ENCODE peak calls at places on chromosomes 7 and 10, in six cellular contexts. B is effector memory CD4-positive, alpha-beta T cell; R is tibial artery; O is IMR-90; E is SJSA1; M is lung. T is an unnamed sample.

GRCh38 chr7:23298141-23298851 is 843 bp upstream of the MALSU1 start:
- DNase-seq in B (no peak), R (no peak), O (peak), E (peak), M (peak), T (no peak)

GRCh38 chr7:111678986-111679385 is 116.7 kb upstream of the IMMP2L start:
- DNase-seq in B (no peak), R (no peak), O (no peak), E (no peak), M (no peak), T (no peak)

GRCh38 chr10:58189269-58189668 is 78.4 kb downstream of the IPMK start:
- DNase-seq in B (no peak), R (no peak), O (peak), E (no peak), M (no peak), T (no peak)

GRCh38 chr7:36175872-36176271 is 22.8 kb downstream of the EEPD1 start:
- DNase-seq in B (no peak), R (peak), O (no peak), E (no peak), M (peak), T (peak)

GRCh38 chr7:1910081-1910685 is 240.1 kb downstream of the ELFN1 start:
- DNase-seq in B (no peak), R (no peak), O (no peak), E (no peak), M (no peak), T (no peak)

GRCh38 chr10:26215923-26216576 is 524 bp upstream of the GAD2 start:
- DNase-seq in B (no peak), R (no peak), O (no peak), E (peak), M (no peak), T (no peak)

GRCh38 chr7:26583094-26583493 is 281.3 kb downstream of the SKAP2 start:
- DNase-seq in B (no peak), R (no peak), O (no peak), E (no peak), M (no peak), T (no peak)

GRCh38 chr10:22429981-22430421 is 84.7 kb downstream of the SPAG6 start:
- DNase-seq in B (no peak), R (no peak), O (no peak), E (no peak), M (no peak), T (no peak)

GRCh38 chr7:75617634-75618234 is 121.0 kb downstream of the HIP1 start:
- DNase-seq in B (peak), R (peak), O (no peak), E (no peak), M (peak), T (peak)

GRCh38 chr10:98295907-98296306 is 27.9 kb upstream of the LOXL4 start:
- DNase-seq in B (no peak), R (no peak), O (peak), E (no peak), M (no peak), T (no peak)

GRCh38 chr7:115300228-115300870 is 378.5 kb downstream of the MDFIC start:
- DNase-seq in B (no peak), R (no peak), O (peak), E (peak), M (no peak), T (no peak)

GRCh38 chr10:24207781-24208611 is 942 bp upstream of the KIAA1217 start:
- DNase-seq in B (no peak), R (no peak), O (no peak), E (peak), M (peak), T (no peak)

GRCh38 chr10:97175586-97175985 is 10.2 kb downstream of the SLIT1 start:
- DNase-seq in B (no peak), R (peak), O (no peak), E (no peak), M (no peak), T (no peak)

GRCh38 chr7:128755816-128756476 is 16.8 kb downstream of the CALU start:
- DNase-seq in B (no peak), R (peak), O (peak), E (no peak), M (no peak), T (no peak)

GRCh38 chr10:129410688-129411087 is 56.4 kb upstream of the MGMT start:
- DNase-seq in B (no peak), R (no peak), O (no peak), E (no peak), M (no peak), T (no peak)

GRCh38 chr10:34190594-34190993 is 624.5 kb downstream of the PARD3 start:
- DNase-seq in B (no peak), R (no peak), O (no peak), E (no peak), M (no peak), T (no peak)

GRCh38 chr10:97596101-97597055 is 6.9 kb downstream of the C10orf62 start:
- DNase-seq in B (no peak), R (peak), O (peak), E (peak), M (peak), T (no peak)

GRCh38 chr7:131108212-131108980 is 219.3 kb upstream of the MKLN1 start:
- DNase-seq in B (peak), R (no peak), O (peak), E (no peak), M (no peak), T (no peak)

GRCh38 chr10:114779803-114780609 is 41.6 kb upstream of the FHIP2A start:
- DNase-seq in B (no peak), R (no peak), O (peak), E (peak), M (no peak), T (no peak)

GRCh38 chr10:51074238-51075028 is at the start of gene PRKG1:
- DNase-seq in B (no peak), R (peak), O (peak), E (peak), M (peak), T (peak)

GRCh38 chr10:3048114-3049019 is 19.0 kb upstream of the PFKP start:
- DNase-seq in B (no peak), R (peak), O (peak), E (peak), M (no peak), T (no peak)

GRCh38 chr7:128063025-128063560 is 31.9 kb upstream of the LRRC4 start:
- DNase-seq in B (no peak), R (no peak), O (peak), E (no peak), M (no peak), T (no peak)

GRCh38 chr10:83273035-83273434 is 866.3 kb upstream of the GHITM start:
- DNase-seq in B (no peak), R (no peak), O (no peak), E (no peak), M (no peak), T (no peak)

GRCh38 chr10:6204063-6204340 is 1.3 kb downstream of the PFKFB3 start:
- DNase-seq in B (peak), R (peak), O (no peak), E (peak), M (peak), T (peak)

GRCh38 chr10:125007436-125007835 is 65.5 kb downstream of the ZRANB1 start:
- DNase-seq in B (no peak), R (no peak), O (no peak), E (no peak), M (no peak), T (no peak)
- H3K27ac ChIP-seq in B (no peak), R (peak), O (no peak), E (no peak), M (no peak), T (peak)

GRCh38 chr7:81629702-81630101 is 140.1 kb downstream of the HGF start:
- DNase-seq in B (no peak), R (no peak), O (no peak), E (no peak), M (no peak), T (no peak)

GRCh38 chr7:81637527-81637926 is 132.3 kb downstream of the HGF start:
- DNase-seq in B (no peak), R (no peak), O (no peak), E (no peak), M (no peak), T (no peak)

GRCh38 chr7:81630600-81630999 is 139.2 kb downstream of the HGF start:
- DNase-seq in B (no peak), R (no peak), O (no peak), E (no peak), M (no peak), T (no peak)

GRCh38 chr7:81627565-81628287 is 142.1 kb downstream of the HGF start:
- DNase-seq in B (no peak), R (no peak), O (peak), E (no peak), M (no peak), T (no peak)

GRCh38 chr7:81632418-81632817 is 137.4 kb downstream of the HGF start:
- DNase-seq in B (no peak), R (no peak), O (peak), E (no peak), M (no peak), T (no peak)
- H3K27ac ChIP-seq in B (no peak), R (no peak), O (no peak), E (no peak), M (no peak), T (no peak)

GRCh38 chr10:71887767-71888166 is 36.7 kb upstream of the PSAP start:
- DNase-seq in B (no peak), R (no peak), O (no peak), E (no peak), M (no peak), T (no peak)
- H3K27ac ChIP-seq in B (no peak), R (peak), O (no peak), E (no peak), M (peak), T (peak)

GRCh38 chr10:36344240-36344639 is 702.1 kb upstream of the FZD8 start:
- DNase-seq in B (no peak), R (no peak), O (peak), E (peak), M (no peak), T (no peak)
- H3K27ac ChIP-seq in B (no peak), R (peak), O (no peak), E (no peak), M (no peak), T (no peak)

DNA sequence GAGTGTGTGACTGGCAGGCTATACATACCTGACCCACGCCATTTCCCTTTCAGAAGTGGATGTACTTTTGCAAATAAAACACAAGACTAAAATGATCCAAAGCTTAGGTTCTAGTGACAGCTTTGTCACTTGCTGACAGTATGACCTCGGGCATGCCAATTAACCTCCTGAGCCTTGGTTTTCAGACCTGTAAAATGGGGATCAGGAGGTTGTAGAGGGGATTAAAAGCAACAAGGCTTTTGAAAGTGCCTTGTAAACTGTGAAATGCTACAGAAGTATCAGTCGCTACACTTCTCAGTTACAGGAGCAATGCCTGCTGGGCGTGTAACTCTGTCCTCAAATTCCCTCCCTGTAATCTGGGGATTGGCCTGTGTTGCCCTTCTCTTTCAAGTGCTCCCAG is 8.7 kb upstream of the GRB10 start:
- DNase-seq in B (no peak), R (no peak), O (no peak), E (no peak), M (no peak), T (no peak)
- H3K27ac ChIP-seq in B (no peak), R (peak), O (peak), E (no peak), M (no peak), T (no peak)

DNA sequence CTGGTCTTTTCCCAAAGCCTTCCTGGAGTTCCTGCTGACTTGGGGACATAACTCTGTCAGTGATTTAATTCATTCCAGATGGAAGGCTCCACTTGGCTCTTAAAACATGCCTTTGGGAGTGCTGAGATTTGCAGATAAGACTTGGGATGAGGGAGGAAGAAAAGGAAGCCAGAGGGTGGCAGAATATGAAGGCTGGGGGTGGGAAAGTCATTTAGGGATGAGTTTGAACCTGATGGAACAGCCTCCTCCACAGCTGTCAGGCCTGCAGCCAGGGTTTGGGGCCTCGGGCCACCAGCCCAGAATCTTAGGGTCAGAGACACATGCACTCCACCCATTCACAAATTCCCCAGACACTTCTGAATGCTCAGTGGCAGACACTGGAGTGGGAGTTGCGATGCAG is 28.4 kb upstream of the EIF5AL1 start:
- DNase-seq in B (no peak), R (peak), O (peak), E (peak), M (peak), T (no peak)
- H3K27ac ChIP-seq in B (no peak), R (peak), O (no peak), E (no peak), M (no peak), T (no peak)

GRCh38 chr7:29236071-29236580 is 41.6 kb downstream of the CHN2 start:
- DNase-seq in B (no peak), R (no peak), O (no peak), E (no peak), M (no peak), T (no peak)

GRCh38 chr7:29237483-29237882 is 42.9 kb downstream of the CHN2 start:
- DNase-seq in B (no peak), R (no peak), O (no peak), E (no peak), M (no peak), T (no peak)

GRCh38 chr7:29234438-29234837 is 39.9 kb downstream of the CHN2 start:
- DNase-seq in B (no peak), R (no peak), O (no peak), E (no peak), M (no peak), T (no peak)

GRCh38 chr7:29239638-29240037 is 45.1 kb downstream of the CHN2 start:
- DNase-seq in B (no peak), R (no peak), O (no peak), E (no peak), M (no peak), T (no peak)

DNA sequence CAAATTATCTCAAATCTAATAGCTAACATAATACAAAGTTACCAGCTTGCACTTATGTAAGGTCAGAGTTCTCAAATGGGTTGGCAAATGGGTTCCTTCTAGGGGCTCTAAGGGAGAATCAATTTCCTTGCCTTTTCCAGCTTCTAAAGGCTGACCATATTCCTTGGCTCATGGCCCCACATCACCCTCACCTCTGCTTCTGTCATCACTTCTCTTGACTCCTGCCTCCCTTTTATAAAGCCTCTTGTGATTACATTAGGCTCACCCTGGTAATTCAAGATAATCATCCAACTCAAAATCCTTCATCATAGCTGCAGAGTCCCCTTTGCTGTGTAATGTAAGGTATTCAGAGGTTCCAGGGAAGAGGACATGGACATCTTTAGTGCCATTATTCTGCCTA is 42.1 kb downstream of the CHN2 start:
- DNase-seq in B (no peak), R (no peak), O (no peak), E (no peak), M (no peak), T (no peak)
- H3K27ac ChIP-seq in B (no peak), R (no peak), O (no peak), E (no peak), M (no peak), T (no peak)

DNA sequence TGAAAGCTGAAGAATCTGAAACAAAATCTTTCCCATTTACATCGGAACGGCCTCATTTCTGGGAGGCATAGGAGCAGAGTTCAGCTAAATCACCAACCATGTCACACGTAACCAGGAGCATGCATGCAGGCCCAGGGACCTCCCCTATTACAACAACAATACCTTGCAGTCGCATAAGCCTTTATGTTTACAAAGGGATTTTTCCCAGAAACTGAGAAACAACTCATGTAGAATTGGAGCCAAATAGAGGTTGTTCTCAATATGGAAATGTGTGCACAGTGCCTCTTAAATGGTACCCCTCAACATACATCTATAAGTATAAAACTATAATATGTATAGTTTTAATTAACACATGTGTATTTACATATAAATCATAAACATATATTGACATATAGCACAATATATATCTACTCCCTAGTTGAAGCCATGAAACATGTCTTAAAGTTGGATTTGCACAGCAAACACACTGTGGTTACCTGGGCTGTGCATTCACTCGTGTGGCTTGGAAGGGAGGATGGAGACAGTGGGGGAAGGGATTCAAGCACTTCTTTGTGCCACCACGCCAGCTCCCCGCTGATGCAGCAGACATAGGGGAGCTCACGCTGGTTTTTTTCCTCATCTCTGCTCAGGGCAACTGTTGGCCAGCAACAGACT is 35.0 kb upstream of the DGKI start:
- DNase-seq in B (no peak), R (no peak), O (no peak), E (no peak), M (no peak), T (no peak)
- H3K27ac ChIP-seq in B (no peak), R (peak), O (peak), E (peak), M (no peak), T (no peak)

DNA sequence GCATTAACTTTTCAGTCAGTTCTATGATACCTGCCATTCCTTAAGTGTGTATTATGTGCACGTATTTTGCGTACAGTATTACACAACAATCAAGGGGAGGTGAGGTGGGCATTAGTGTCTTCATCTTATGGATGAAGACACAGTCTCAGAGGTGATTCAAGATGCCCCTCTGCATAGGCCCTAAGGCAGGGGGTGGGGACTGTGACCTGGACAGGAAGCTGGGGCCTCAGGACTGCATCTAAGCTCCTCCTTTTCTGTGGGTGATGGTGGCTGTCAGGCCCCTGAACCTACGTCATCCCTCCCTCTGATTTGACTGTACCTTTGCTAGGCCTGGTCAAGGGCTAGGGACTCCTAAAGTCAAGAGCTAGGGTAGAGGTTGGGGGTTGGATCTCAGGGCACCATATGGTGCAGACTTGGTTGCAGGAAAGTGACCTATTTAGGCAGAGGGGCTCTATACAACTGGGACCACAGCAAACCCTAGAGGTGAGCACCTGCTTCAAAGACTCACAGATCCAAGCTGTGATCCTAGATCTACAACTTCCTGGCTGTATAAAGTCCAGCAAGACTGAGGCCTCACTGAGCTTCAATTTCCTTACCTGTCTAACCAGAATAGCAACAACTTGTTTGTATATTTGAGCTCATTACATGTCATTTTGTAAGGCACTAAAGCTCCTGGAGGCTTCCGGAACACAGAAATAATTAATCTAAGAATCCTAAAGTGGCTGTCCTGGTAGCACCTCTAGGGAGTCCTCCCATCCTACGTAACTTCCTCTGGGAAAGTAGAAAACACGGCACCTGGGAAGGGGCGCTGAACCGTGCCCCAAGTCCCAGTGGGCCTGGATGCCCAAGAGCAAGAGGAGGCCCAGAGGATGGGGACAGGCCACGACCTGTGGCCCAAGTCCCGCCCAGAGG is 39.1 kb downstream of the HK1 start:
- DNase-seq in B (no peak), R (no peak), O (no peak), E (no peak), M (no peak), T (no peak)
- H3K27ac ChIP-seq in B (peak), R (peak), O (no peak), E (peak), M (peak), T (peak)

GRCh38 chr7:140029072-140029471 is 33.7 kb downstream of the PARP12 start:
- DNase-seq in B (no peak), R (no peak), O (no peak), E (no peak), M (no peak), T (no peak)

GRCh38 chr7:140027866-140028265 is 34.9 kb downstream of the PARP12 start:
- DNase-seq in B (no peak), R (no peak), O (no peak), E (no peak), M (no peak), T (no peak)

GRCh38 chr7:140025814-140026433 is 36.8 kb downstream of the PARP12 start:
- DNase-seq in B (no peak), R (no peak), O (no peak), E (no peak), M (no peak), T (no peak)

GRCh38 chr7:140026935-140027334 is 35.8 kb downstream of the PARP12 start:
- DNase-seq in B (no peak), R (no peak), O (no peak), E (no peak), M (no peak), T (no peak)

GRCh38 chr7:140028311-140028710 is 34.4 kb downstream of the PARP12 start:
- DNase-seq in B (no peak), R (no peak), O (no peak), E (no peak), M (no peak), T (no peak)
- H3K27ac ChIP-seq in B (no peak), R (no peak), O (no peak), E (no peak), M (no peak), T (no peak)